ENCODE peak calls at places on chromosomes 13 and 19, in ten cellular contexts. Y, T, B, J, C, G, U, R, A and K are unnamed samples.

GRCh38 chr13:27352698-27353097 is 71.7 kb upstream of the GTF3A start:
- DNase-seq in Y (no peak), T (no peak), B (no peak), J (no peak), C (no peak), G (no peak), U (no peak), R (no peak), A (no peak), K (no peak)

GRCh38 chr19:31659897-31660210 is 310.6 kb upstream of the TSHZ3 start:
- DNase-seq in Y (no peak), T (no peak), B (peak), J (peak), C (no peak), G (peak), U (no peak), R (no peak), A (no peak), K (no peak)

GRCh38 chr13:24863748-24864540 is 100.0 kb downstream of the RNF17 start:
- DNase-seq in Y (no peak), T (no peak), B (no peak), J (no peak), C (no peak), G (peak), U (no peak), R (peak), A (no peak), K (no peak)

GRCh38 chr19:29714371-29714952 is 599 bp downstream of the C19orf12 start:
- DNase-seq in Y (no peak), T (peak), B (no peak), J (no peak), C (peak), G (no peak), U (no peak), R (no peak), A (no peak), K (peak)

GRCh38 chr19:16542894-16543498 is 759 bp upstream of the CHERP start:
- DNase-seq in Y (peak), T (no peak), B (no peak), J (peak), C (no peak), G (no peak), U (peak), R (no peak), A (no peak), K (peak)

GRCh38 chr13:75393839-75394238 is 88.1 kb downstream of the TBC1D4 start:
- DNase-seq in Y (peak), T (no peak), B (no peak), J (no peak), C (no peak), G (no peak), U (no peak), R (no peak), A (no peak), K (no peak)

GRCh38 chr19:19900124-19900523 is 622 bp upstream of the ZNF93 start:
- DNase-seq in Y (peak), T (no peak), B (no peak), J (peak), C (no peak), G (peak), U (peak), R (peak), A (no peak), K (peak)

GRCh38 chr19:47609885-47610545 is 1.1 kb downstream of the BICRA start:
- DNase-seq in Y (peak), T (peak), B (peak), J (no peak), C (peak), G (peak), U (peak), R (no peak), A (peak), K (no peak)

GRCh38 chr13:113002891-113003290 is 33.9 kb downstream of the MCF2L start:
- DNase-seq in Y (no peak), T (no peak), B (no peak), J (no peak), C (no peak), G (no peak), U (no peak), R (no peak), A (no peak), K (no peak)

GRCh38 chr13:33441015-33441414 is 155.5 kb upstream of the STARD13 start:
- DNase-seq in Y (peak), T (no peak), B (peak), J (peak), C (no peak), G (peak), U (peak), R (peak), A (no peak), K (peak)

GRCh38 chr13:72514141-72514540 is 213.3 kb downstream of the MZT1 start:
- DNase-seq in Y (peak), T (no peak), B (no peak), J (no peak), C (no peak), G (no peak), U (peak), R (peak), A (no peak), K (peak)

GRCh38 chr13:100473087-100473486 is 115.5 kb downstream of the GGACT start:
- DNase-seq in Y (no peak), T (no peak), B (no peak), J (no peak), C (no peak), G (peak), U (no peak), R (no peak), A (no peak), K (no peak)

GRCh38 chr19:495440-496332 is 600 bp upstream of the MADCAM1 start:
- DNase-seq in Y (peak), T (peak), B (peak), J (peak), C (no peak), G (peak), U (peak), R (no peak), A (no peak), K (no peak)

GRCh38 chr13:46773556-46773955 is 23.4 kb downstream of the ESD start:
- DNase-seq in Y (no peak), T (no peak), B (no peak), J (no peak), C (no peak), G (no peak), U (no peak), R (no peak), A (no peak), K (no peak)

GRCh38 chr19:5828661-5829566 is 10.6 kb downstream of the FUT6 start:
- DNase-seq in Y (no peak), T (no peak), B (no peak), J (peak), C (no peak), G (peak), U (peak), R (no peak), A (no peak), K (no peak)

GRCh38 chr19:54208784-54209057 is 8.1 kb downstream of the RPS9 start:
- DNase-seq in Y (peak), T (no peak), B (peak), J (peak), C (no peak), G (peak), U (peak), R (no peak), A (no peak), K (no peak)

GRCh38 chr13:54337526-54337925 is 1308.9 kb downstream of the OLFM4 start:
- DNase-seq in Y (no peak), T (no peak), B (no peak), J (no peak), C (no peak), G (no peak), U (no peak), R (no peak), A (no peak), K (no peak)

GRCh38 chr13:51618626-51619025 is 34.4 kb downstream of the WDFY2 start:
- DNase-seq in Y (no peak), T (no peak), B (no peak), J (peak), C (no peak), G (peak), U (peak), R (peak), A (no peak), K (no peak)